ENCODE peak calls at places on chromosomes 4 and X, in eight cellular contexts. Y, D, G, S, J, E, M and I are unnamed samples.

GRCh38 chrX:85992811-85993229 is 54.5 kb downstream of the CHM start:
- DNase-seq in D (no peak), E (no peak), J (peak; percentile 8), G (no peak), S (no peak), M (no peak), Y (peak; percentile 69), I (no peak)

GRCh38 chr4:86461849-86462248 is 102.0 kb upstream of the MAPK10 start:
- DNase-seq in S (no peak), Y (no peak), D (no peak), E (no peak), G (no peak), M (no peak), J (no peak), I (no peak)

GRCh38 chrX:43703211-43703791 is 47.2 kb downstream of the MAOA start:
- DNase-seq in E (no peak), G (no peak), M (no peak), Y (peak; percentile 81), D (no peak), J (peak; percentile 51), S (no peak), I (no peak)

GRCh38 chrX:11080721-11081120 is 30.4 kb upstream of the HCCS start:
- DNase-seq in Y (no peak), J (no peak), M (no peak), E (no peak), D (no peak), G (no peak), S (no peak), I (no peak)

GRCh38 chr4:147789596-147789995 is 57.7 kb downstream of the ARHGAP10 start:
- DNase-seq in S (no peak), E (no peak), M (no peak), D (no peak), G (no peak), Y (no peak), J (no peak), I (no peak)

GRCh38 chr4:122712782-122713181 is 19.7 kb upstream of the BBS12 start:
- DNase-seq in Y (peak; percentile 16), E (no peak), G (no peak), J (peak; percentile 38), S (no peak), D (no peak), M (no peak), I (no peak)

GRCh38 chrX:46777971-46778810 is 19.3 kb upstream of the SLC9A7 start:
- DNase-seq in Y (peak; percentile 49), D (no peak), J (peak; percentile 35), M (no peak), G (no peak), E (no peak), S (no peak), I (no peak)

GRCh38 chr4:90126805-90127204 is 389 bp upstream of the CCSER1 start:
- DNase-seq in G (no peak), M (no peak), S (no peak), J (no peak), Y (peak; percentile 7), D (no peak), E (no peak), I (no peak)

GRCh38 chr4:30948653-30949052 is 228.5 kb downstream of the PCDH7 start:
- DNase-seq in Y (peak; percentile 57), E (no peak), J (peak; percentile 11), M (no peak), S (no peak), G (no peak), D (no peak), I (no peak)

GRCh38 chr4:181688886-181689285 is 554.3 kb upstream of the TENM3 start:
- DNase-seq in M (no peak), G (no peak), S (no peak), J (peak; percentile 74), D (no peak), Y (no peak), E (no peak), I (no peak)

GRCh38 chr4:1476140-1476513 is 69.9 kb upstream of the NKX1-1 start:
- DNase-seq in S (no peak), M (no peak), E (no peak), G (no peak), D (no peak), J (no peak), Y (no peak), I (no peak)

GRCh38 chr4:83657336-83657735 is 121.4 kb downstream of the GPAT3 start:
- DNase-seq in S (no peak), E (no peak), G (no peak), J (no peak), M (no peak), D (no peak), Y (peak; percentile 41), I (no peak)

GRCh38 chr4:38099908-38100407 is 139.8 kb downstream of the PTTG2 start:
- DNase-seq in G (no peak), S (peak; percentile 42), Y (no peak), E (no peak), J (peak; percentile 90), M (no peak), D (no peak), I (no peak)

GRCh38 chr4:158211288-158211687 is 1.0 kb downstream of the TMEM144 start:
- DNase-seq in S (no peak), D (no peak), M (no peak), G (no peak), Y (no peak), E (no peak), J (no peak), I (no peak)

GRCh38 chrX:123860983-123861382 is 1.1 kb downstream of the XIAP start:
- DNase-seq in S (no peak), D (no peak), E (no peak), Y (peak; percentile 23), J (peak; percentile 4), M (no peak), G (no peak), I (no peak)

GRCh38 chr4:6568689-6569332 is 6.2 kb upstream of the MAN2B2 start:
- DNase-seq in M (no peak), J (peak; percentile 85), E (no peak), Y (peak; percentile 76), S (no peak), D (no peak), G (no peak), I (no peak)

GRCh38 chrX:72735561-72735960 is 21.5 kb upstream of the PHKA1 start:
- DNase-seq in Y (no peak), J (peak; percentile 12), M (no peak), E (no peak), G (no peak), D (no peak), S (no peak), I (no peak)

GRCh38 chr4:3469386-3470243 is 6.5 kb downstream of the DOK7 start:
- DNase-seq in M (no peak), J (no peak), S (no peak), D (no peak), G (no peak), Y (no peak), E (no peak), I (no peak)

GRCh38 chrX:130688360-130688759 is 214.6 kb downstream of the ENOX2 start:
- DNase-seq in D (no peak), E (no peak), G (no peak), S (no peak), Y (no peak), J (no peak), M (no peak), I (no peak)

GRCh38 chr4:140993350-140993749 is 139.9 kb downstream of the RNF150 start:
- DNase-seq in S (no peak), Y (no peak), E (no peak), D (no peak), J (no peak), M (no peak), G (no peak), I (no peak)
- TF ChIP-seq CTCF in S (no peak), Y (no peak), E (no peak), D (no peak), J (peak; percentile 17), M (peak; percentile 14), G (no peak), I (no peak)

GRCh38 chr4:108450236-108450898 is 170.0 kb upstream of the RPL34 start:
- DNase-seq in G (no peak), M (no peak), D (no peak), Y (no peak), S (no peak), E (no peak), J (no peak), I (no peak)

GRCh38 chr4:108443585-108443984 is 176.8 kb upstream of the RPL34 start:
- DNase-seq in Y (no peak), M (no peak), S (no peak), J (no peak), G (no peak), D (no peak), E (no peak), I (no peak)

GRCh38 chr4:108449139-108449538 is 171.2 kb upstream of the RPL34 start:
- DNase-seq in G (no peak), D (no peak), J (no peak), E (no peak), Y (no peak), S (no peak), M (no peak), I (no peak)

GRCh38 chr4:108446554-108446953 is 173.8 kb upstream of the RPL34 start:
- DNase-seq in G (no peak), E (no peak), M (no peak), D (no peak), S (no peak), Y (no peak), J (no peak), I (no peak)
- H3K27me3 ChIP-seq in G (no peaks in the 10 kb centered on the region), E (no peaks in the 10 kb centered on the region), M (no peaks in the 10 kb centered on the region), D (no peaks in the 10 kb centered on the region), S (no peaks in the 10 kb centered on the region), Y (no peaks in the 10 kb centered on the region), J (no peaks in the 10 kb centered on the region), I (no peaks in the 10 kb centered on the region)

DNA sequence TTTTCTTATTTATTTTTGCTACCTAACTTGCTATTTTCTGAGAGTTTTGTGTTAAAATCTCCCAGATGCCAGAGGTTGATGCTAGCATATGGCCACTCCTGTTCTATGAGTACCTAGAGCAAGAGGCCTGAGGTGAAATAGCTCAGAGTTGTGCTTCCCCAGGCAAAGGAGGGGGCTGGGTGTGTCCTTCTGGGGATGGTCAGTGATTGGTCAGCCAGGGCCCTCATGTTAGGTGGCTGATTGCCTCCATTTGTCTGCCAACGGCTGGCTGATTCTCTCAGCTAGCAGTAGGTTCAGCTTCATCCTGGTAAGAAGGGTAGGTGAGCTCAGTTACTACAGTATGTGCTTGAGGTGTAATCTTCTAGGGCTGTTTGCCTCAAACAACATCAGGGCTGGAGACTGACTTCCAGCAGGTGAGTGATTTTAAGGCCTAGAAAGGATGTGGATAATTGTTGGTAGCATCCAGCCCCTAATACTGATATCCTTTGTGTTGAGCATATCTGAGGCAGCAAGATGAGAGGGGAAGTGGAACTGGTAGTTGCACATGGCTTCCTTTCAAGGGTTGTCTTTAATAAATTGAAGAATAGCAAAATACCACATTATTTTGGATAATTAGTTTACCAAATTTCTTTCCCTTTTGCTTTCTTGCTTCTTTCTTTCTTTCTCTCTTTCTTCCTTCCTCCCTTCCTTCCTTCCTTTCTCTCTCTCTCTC is 62.5 kb upstream of the RHOH start:
- DNase-seq in D (no peak), J (no peak), E (no peak), Y (no peak), S (no peak), G (no peak), M (no peak), I (no peak)
- H3K27ac ChIP-seq in D (no peak overlapping the region), J (no peak overlapping the region), E (no peak overlapping the region), Y (no peak overlapping the region), S (no peak overlapping the region), G (no peak overlapping the region), M (no peak overlapping the region), I (no peak overlapping the region)

DNA sequence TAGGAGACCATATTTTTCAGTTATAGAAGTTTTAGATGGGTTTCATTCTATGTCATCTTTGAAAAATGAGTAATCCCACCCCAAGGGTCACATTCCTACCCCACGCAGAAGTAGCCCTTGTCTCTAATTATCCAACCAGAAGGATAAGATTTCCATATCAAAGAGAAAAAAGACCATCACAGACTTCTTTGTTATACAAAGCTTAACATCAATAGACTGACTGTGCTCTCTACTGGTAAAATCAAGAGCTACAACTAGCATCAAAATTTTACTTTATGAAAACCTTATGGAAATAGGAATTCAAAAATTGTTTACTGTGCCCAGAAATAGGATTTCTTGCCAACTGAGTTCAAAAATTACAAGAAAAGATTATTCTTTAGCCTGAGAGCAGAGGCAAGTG is 24.9 kb downstream of the TNMD start:
- DNase-seq in D (no peak), Y (peak; percentile 4), G (no peak), M (no peak), E (no peak), S (no peak), J (no peak), I (no peak)
- TF ChIP-seq CTCF in D (no peak), Y (peak; percentile 46), G (no peak), M (peak; percentile 29), E (peak; percentile 35), S (no peak), J (no peak), I (no peak)